ENCODE peak calls at places on chromosomes 2 and 18, in five cellular contexts. One of them, this sample, is unnamed.

GRCh38 chr2:111909079-111909478 is 10.7 kb downstream of the MERTK start:
- DNase-seq in cardiac muscle cell: no peak
- DNase-seq in uterus: no peak
- DNase-seq in CD4-positive, alpha-beta T cell: no peak
- DNase-seq in A673: no peak
- DNase-seq in this sample: no peak

GRCh38 chr2:101478561-101479001 is 3.7 kb upstream of the RFX8 start:
- DNase-seq in cardiac muscle cell: no peak
- DNase-seq in uterus: no peak
- DNase-seq in CD4-positive, alpha-beta T cell: no peak
- DNase-seq in A673: no peak
- DNase-seq in this sample: no peak

GRCh38 chr2:75846683-75847190 is 136.0 kb upstream of the GCFC2 start:
- DNase-seq in cardiac muscle cell: no peak
- DNase-seq in uterus: no peak
- DNase-seq in CD4-positive, alpha-beta T cell: no peak
- DNase-seq in A673: peak; percentile 21
- DNase-seq in this sample: no peak

GRCh38 chr2:240166761-240167587 is 26.5 kb upstream of the OTOS start:
- DNase-seq in cardiac muscle cell: no peak
- DNase-seq in uterus: no peak
- DNase-seq in CD4-positive, alpha-beta T cell: no peak
- DNase-seq in A673: no peak
- DNase-seq in this sample: no peak

GRCh38 chr2:48221846-48222516 is 308.0 kb upstream of the STON1 start:
- DNase-seq in cardiac muscle cell: no peak
- DNase-seq in uterus: no peak
- DNase-seq in CD4-positive, alpha-beta T cell: no peak
- DNase-seq in A673: no peak
- DNase-seq in this sample: no peak

GRCh38 chr2:217691920-217692666 is 310.7 kb downstream of the TNS1 start:
- DNase-seq in cardiac muscle cell: no peak
- DNase-seq in uterus: no peak
- DNase-seq in CD4-positive, alpha-beta T cell: no peak
- DNase-seq in A673: no peak
- DNase-seq in this sample: peak; percentile 40

GRCh38 chr18:6219116-6219717 is 195.5 kb downstream of the L3MBTL4 start:
- DNase-seq in cardiac muscle cell: peak; percentile 74
- DNase-seq in uterus: peak; percentile 17
- DNase-seq in CD4-positive, alpha-beta T cell: no peak
- DNase-seq in A673: peak; percentile 26
- DNase-seq in this sample: no peak

GRCh38 chr18:13372405-13372995 is 153.9 kb downstream of the LDLRAD4 start:
- DNase-seq in cardiac muscle cell: no peak
- DNase-seq in uterus: no peak
- DNase-seq in CD4-positive, alpha-beta T cell: no peak
- DNase-seq in A673: no peak
- DNase-seq in this sample: no peak

GRCh38 chr18:44229693-44230108 is 451.0 kb upstream of the SETBP1 start:
- DNase-seq in cardiac muscle cell: peak; percentile 5
- DNase-seq in uterus: peak; percentile 82
- DNase-seq in CD4-positive, alpha-beta T cell: no peak
- DNase-seq in A673: no peak
- DNase-seq in this sample: peak; percentile 52
- H3K9me3 ChIP-seq in cardiac muscle cell: no peaks in the 10 kb centered on the region
- H3K9me3 ChIP-seq in uterus: no peaks in the 10 kb centered on the region
- H3K9me3 ChIP-seq in CD4-positive, alpha-beta T cell: no peaks in the 10 kb centered on the region
- H3K9me3 ChIP-seq in A673: no peaks in the 10 kb centered on the region
- H3K9me3 ChIP-seq in this sample: no peaks in the 10 kb centered on the region

DNA sequence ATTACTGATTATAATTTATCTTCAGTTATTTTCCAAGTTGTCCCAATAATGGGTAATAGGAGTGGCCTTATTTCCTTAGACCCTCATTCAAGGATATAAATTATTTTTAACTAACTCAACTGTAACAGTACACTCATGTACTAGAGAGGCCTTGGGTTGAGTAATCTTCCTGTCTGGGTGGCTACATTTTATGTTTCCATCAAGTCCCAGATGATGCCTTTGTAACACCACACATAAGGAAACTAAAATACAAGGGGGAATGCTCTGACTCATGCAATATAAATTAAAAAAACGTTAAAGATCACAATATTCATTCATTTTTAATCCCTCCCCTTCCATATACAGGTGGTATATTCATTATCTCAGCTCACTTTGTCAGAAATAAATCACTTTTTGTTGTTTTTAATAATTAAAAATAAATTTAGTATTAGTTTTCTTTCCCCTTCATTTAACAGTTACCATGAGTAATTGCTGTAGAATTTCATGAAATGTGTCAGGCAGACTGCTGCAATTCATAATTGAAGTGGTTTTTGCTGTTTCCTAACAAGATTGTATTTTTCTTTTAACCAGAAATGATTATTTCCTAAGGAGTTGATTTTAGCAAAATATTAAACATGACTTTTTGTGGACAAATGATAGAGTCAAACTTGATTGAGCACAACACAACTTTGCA is 1403.6 kb downstream of the SUCLG1 start:
- DNase-seq in cardiac muscle cell: no peak
- DNase-seq in uterus: no peak
- DNase-seq in CD4-positive, alpha-beta T cell: no peak
- DNase-seq in A673: no peak
- DNase-seq in this sample: no peak
- H3K27ac ChIP-seq in cardiac muscle cell: no peak overlapping the region
- H3K27ac ChIP-seq in uterus: no peak overlapping the region
- H3K27ac ChIP-seq in CD4-positive, alpha-beta T cell: no peak overlapping the region
- H3K27ac ChIP-seq in A673: no peak overlapping the region
- H3K27ac ChIP-seq in this sample: no peak overlapping the region

DNA sequence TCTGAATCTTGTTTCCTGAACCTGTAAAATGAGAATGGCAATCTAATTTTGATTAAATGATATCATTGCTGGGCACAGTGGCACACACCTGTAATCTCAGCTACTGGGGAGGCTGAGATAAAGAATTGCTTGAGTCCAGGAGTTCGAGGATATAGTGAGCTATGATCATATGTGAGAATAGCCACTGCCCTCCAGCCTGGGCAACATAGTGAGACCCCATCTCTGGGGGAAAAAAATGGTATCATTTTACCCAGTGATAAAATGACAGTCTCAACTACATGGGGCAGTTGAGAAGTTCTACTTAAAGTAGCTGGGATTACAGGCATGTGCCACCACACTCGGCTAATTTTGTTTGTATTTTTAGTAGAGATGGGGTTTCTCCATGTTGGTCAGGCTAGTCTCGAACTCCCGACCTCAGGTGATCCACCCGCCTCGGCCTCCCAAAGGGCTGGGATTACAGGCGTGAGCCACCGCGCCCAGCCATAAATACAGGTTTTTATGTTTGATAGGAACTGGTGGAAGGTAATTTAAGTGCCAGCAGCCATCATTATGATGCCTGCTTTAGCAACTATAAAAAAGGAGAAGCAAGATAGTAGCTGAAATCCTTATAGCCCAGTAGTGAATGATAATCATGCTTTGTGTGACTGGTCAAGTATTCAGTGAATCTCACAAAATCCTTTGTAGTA is 17.0 kb downstream of the BZW1 start:
- DNase-seq in cardiac muscle cell: no peak
- DNase-seq in uterus: no peak
- DNase-seq in CD4-positive, alpha-beta T cell: no peak
- DNase-seq in A673: no peak
- DNase-seq in this sample: no peak
- TF ChIP-seq CTCF in cardiac muscle cell: no peak
- TF ChIP-seq CTCF in uterus: no peak
- TF ChIP-seq CTCF in CD4-positive, alpha-beta T cell: no peak
- TF ChIP-seq CTCF in A673: no peak
- TF ChIP-seq CTCF in this sample: no peak

GRCh38 chr18:76747676-76748075 is 74.7 kb upstream of the ZNF236 start:
- DNase-seq in cardiac muscle cell: no peak
- DNase-seq in uterus: no peak
- DNase-seq in CD4-positive, alpha-beta T cell: no peak
- DNase-seq in A673: no peak
- DNase-seq in this sample: no peak
- H3K9me3 ChIP-seq in cardiac muscle cell: peaks cover 2% of the 10 kb centered on the region
- H3K9me3 ChIP-seq in uterus: no peaks in the 10 kb centered on the region
- H3K9me3 ChIP-seq in CD4-positive, alpha-beta T cell: peaks cover 25% of the 10 kb centered on the region
- H3K9me3 ChIP-seq in A673: peaks cover 18% of the 10 kb centered on the region
- H3K9me3 ChIP-seq in this sample: no peaks in the 10 kb centered on the region

GRCh38 chr2:105237045-105237765 is 4.3 kb upstream of the GPR45 start:
- DNase-seq in cardiac muscle cell: no peak
- DNase-seq in uterus: no peak
- DNase-seq in CD4-positive, alpha-beta T cell: no peak
- DNase-seq in A673: no peak
- DNase-seq in this sample: no peak
- H3K27ac ChIP-seq in cardiac muscle cell: no peak overlapping the region
- H3K27ac ChIP-seq in uterus: no peak overlapping the region
- H3K27ac ChIP-seq in CD4-positive, alpha-beta T cell: no peak overlapping the region
- H3K27ac ChIP-seq in A673: no peak overlapping the region
- H3K27ac ChIP-seq in this sample: no peak overlapping the region

GRCh38 chr2:141906673-141907072 is 224.1 kb downstream of the LRP1B start:
- DNase-seq in cardiac muscle cell: no peak
- DNase-seq in uterus: no peak
- DNase-seq in CD4-positive, alpha-beta T cell: no peak
- DNase-seq in A673: peak; percentile 19
- DNase-seq in this sample: no peak

GRCh38 chr2:141911485-141912066 is 219.2 kb downstream of the LRP1B start:
- DNase-seq in cardiac muscle cell: peak; percentile 69
- DNase-seq in uterus: no peak
- DNase-seq in CD4-positive, alpha-beta T cell: no peak
- DNase-seq in A673: peak; percentile 54
- DNase-seq in this sample: no peak
- TF ChIP-seq CTCF in cardiac muscle cell: peak; percentile 34
- TF ChIP-seq CTCF in uterus: no peak
- TF ChIP-seq CTCF in CD4-positive, alpha-beta T cell: no peak
- TF ChIP-seq CTCF in A673: peak; percentile 61
- TF ChIP-seq CTCF in this sample: no peak